ENCODE peak calls at places on chromosomes 1 and 21, in ten cellular contexts. S, Y, J, U, P, B, I, W, Z and G are unnamed samples.

GRCh38 chr1:161013591-161014513 is 7.1 kb downstream of the F11R start:
- DNase-seq in S (peak; percentile 88), Y (peak; percentile 99), J (peak; percentile 95), U (peak; percentile 88), P (peak; percentile 86), B (peak; percentile 78), I (peak; percentile 84), W (no peak), Z (peak; percentile 87), G (peak; percentile 75)

GRCh38 chr1:231808990-231809389 is 182.4 kb downstream of the DISC1 start:
- DNase-seq in S (no peak), Y (peak; percentile 42), J (peak; percentile 76), U (no peak), P (no peak), B (no peak), I (no peak), W (no peak), Z (peak; percentile 70), G (no peak)

GRCh38 chr1:217062566-217062965 is 339.3 kb upstream of the ESRRG start:
- DNase-seq in S (no peak), Y (no peak), J (no peak), U (no peak), P (no peak), B (no peak), I (no peak), W (no peak), Z (no peak), G (no peak)

GRCh38 chr1:228860911-228861829 is 125.9 kb downstream of the RHOU start:
- DNase-seq in S (no peak), Y (no peak), J (no peak), U (no peak), P (no peak), B (no peak), I (no peak), W (peak; percentile 28), Z (peak; percentile 79), G (no peak)

GRCh38 chr1:242033331-242033956 is 34.5 kb upstream of the MAP1LC3C start:
- DNase-seq in S (no peak), Y (no peak), J (no peak), U (no peak), P (no peak), B (no peak), I (no peak), W (no peak), Z (no peak), G (no peak)

GRCh38 chr1:151255381-151255780 is 847 bp downstream of the PSMD4 start:
- DNase-seq in S (no peak), Y (no peak), J (no peak), U (peak; percentile 36), P (no peak), B (no peak), I (no peak), W (no peak), Z (no peak), G (no peak)

GRCh38 chr1:229024528-229025119 is 246.3 kb upstream of the RAB4A start:
- DNase-seq in S (peak; percentile 88), Y (peak; percentile 55), J (peak; percentile 80), U (no peak), P (peak; percentile 68), B (peak; percentile 33), I (no peak), W (peak; percentile 36), Z (peak; percentile 85), G (no peak)

GRCh38 chr1:23651069-23651808 is 40.4 kb upstream of the RPL11 start:
- DNase-seq in S (peak; percentile 67), Y (peak; percentile 41), J (peak; percentile 94), U (no peak), P (no peak), B (peak; percentile 77), I (peak; percentile 69), W (no peak), Z (no peak), G (peak; percentile 84)

GRCh38 chr1:3029991-3030662 is 8.9 kb downstream of the ACTRT2 start:
- DNase-seq in S (no peak), Y (no peak), J (no peak), U (no peak), P (no peak), B (no peak), I (no peak), W (peak; percentile 77), Z (no peak), G (peak; percentile 57)

GRCh38 chr21:45378258-45378966 is 26.6 kb upstream of the COL18A1 start:
- DNase-seq in S (peak; percentile 32), Y (peak; percentile 13), J (no peak), U (no peak), P (peak; percentile 17), B (peak; percentile 12), I (peak; percentile 46), W (peak; percentile 33), Z (peak; percentile 37), G (no peak)

GRCh38 chr1:19786988-19787423 is 12.7 kb downstream of the TMCO4 start:
- DNase-seq in S (no peak), Y (no peak), J (no peak), U (no peak), P (no peak), B (no peak), I (no peak), W (peak; percentile 32), Z (no peak), G (no peak)

GRCh38 chr21:25897383-25897782 is 162.6 kb downstream of the GABPA start:
- DNase-seq in S (no peak), Y (no peak), J (no peak), U (no peak), P (no peak), B (no peak), I (no peak), W (no peak), Z (no peak), G (no peak)
- H3K36me3 ChIP-seq in S (no peaks in the 10 kb centered on the region), Y (peaks cover 7% of the 10 kb centered on the region), J (peaks cover 13% of the 10 kb centered on the region), U (no peaks in the 10 kb centered on the region), P (no peaks in the 10 kb centered on the region), B (peaks cover 28% of the 10 kb centered on the region), I (peaks cover 25% of the 10 kb centered on the region), W (no peaks in the 10 kb centered on the region), Z (peaks cover 3% of the 10 kb centered on the region), G (no peaks in the 10 kb centered on the region)

GRCh38 chr1:112694363-112694929 is 12.5 kb downstream of the RHOC start:
- DNase-seq in S (no peak), Y (no peak), J (no peak), U (no peak), P (peak; percentile 14), B (no peak), I (no peak), W (peak; percentile 50), Z (no peak), G (no peak)

GRCh38 chr1:112698366-112699310 is 8.3 kb downstream of the RHOC start:
- DNase-seq in S (no peak), Y (peak; percentile 23), J (no peak), U (no peak), P (peak; percentile 53), B (no peak), I (peak; percentile 75), W (no peak), Z (no peak), G (peak; percentile 63)

GRCh38 chr1:112697781-112698201 is 9.1 kb downstream of the RHOC start:
- DNase-seq in S (no peak), Y (no peak), J (no peak), U (no peak), P (no peak), B (no peak), I (no peak), W (no peak), Z (no peak), G (no peak)

GRCh38 chr1:112695276-112695675 is 11.7 kb downstream of the RHOC start:
- DNase-seq in S (no peak), Y (no peak), J (no peak), U (no peak), P (peak; percentile 11), B (no peak), I (no peak), W (no peak), Z (no peak), G (no peak)

GRCh38 chr1:112696578-112697320 is 10.2 kb downstream of the RHOC start:
- DNase-seq in S (no peak), Y (no peak), J (no peak), U (no peak), P (no peak), B (no peak), I (no peak), W (no peak), Z (no peak), G (no peak)
- H3K27ac ChIP-seq in S (no peak overlapping the region), Y (no peak overlapping the region), J (no peak overlapping the region), U (no peak overlapping the region), P (no peak overlapping the region), B (no peak overlapping the region), I (no peak overlapping the region), W (no peak overlapping the region), Z (no peak overlapping the region), G (no peak overlapping the region)

DNA sequence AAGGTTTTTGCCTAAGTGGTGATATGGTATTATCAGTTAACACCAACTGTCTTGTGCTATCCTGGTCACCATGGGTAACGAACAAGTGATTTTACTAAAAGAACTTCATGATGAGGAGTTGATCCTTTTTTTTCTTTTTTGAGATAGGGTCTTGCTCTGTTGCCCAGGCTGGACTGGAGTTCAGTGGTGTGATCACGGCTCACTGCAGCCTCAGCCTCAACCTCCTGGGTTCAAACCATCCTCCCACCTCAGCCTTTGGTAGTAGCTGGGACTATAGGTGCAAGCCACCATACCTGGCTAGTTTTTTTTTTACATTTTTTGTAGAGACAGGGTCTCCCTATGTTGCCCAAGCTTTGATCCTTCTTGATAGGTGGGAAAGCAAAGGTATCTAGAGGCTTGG is 5.1 kb downstream of the METTL13 start:
- DNase-seq in S (no peak), Y (no peak), J (no peak), U (no peak), P (no peak), B (no peak), I (no peak), W (no peak), Z (no peak), G (no peak)
- H3K36me3 ChIP-seq in S (peaks cover 13% of the 10 kb centered on the region), Y (peaks cover 28% of the 10 kb centered on the region), J (peaks cover 72% of the 10 kb centered on the region), U (peaks cover 80% of the 10 kb centered on the region), P (no peaks in the 10 kb centered on the region), B (peaks cover 75% of the 10 kb centered on the region), I (peaks cover 78% of the 10 kb centered on the region), W (peaks cover 62% of the 10 kb centered on the region), Z (peaks cover 32% of the 10 kb centered on the region), G (no peaks in the 10 kb centered on the region)

GRCh38 chr1:205451202-205451601 is 4.6 kb downstream of the BLACAT1 start:
- DNase-seq in S (no peak), Y (no peak), J (no peak), U (no peak), P (no peak), B (no peak), I (no peak), W (no peak), Z (no peak), G (no peak)

GRCh38 chr1:205453466-205453865 is 2.4 kb downstream of the BLACAT1 start:
- DNase-seq in S (no peak), Y (no peak), J (no peak), U (no peak), P (no peak), B (no peak), I (no peak), W (no peak), Z (no peak), G (no peak)

GRCh38 chr1:205451759-205452164 is 4.1 kb downstream of the BLACAT1 start:
- DNase-seq in S (no peak), Y (no peak), J (no peak), U (no peak), P (no peak), B (no peak), I (no peak), W (no peak), Z (no peak), G (no peak)

GRCh38 chr1:205452906-205453305 is 2.9 kb downstream of the BLACAT1 start:
- DNase-seq in S (no peak), Y (no peak), J (no peak), U (no peak), P (no peak), B (no peak), I (no peak), W (no peak), Z (no peak), G (no peak)

GRCh38 chr1:205452364-205452763 is 3.5 kb downstream of the BLACAT1 start:
- DNase-seq in S (no peak), Y (no peak), J (no peak), U (no peak), P (no peak), B (no peak), I (no peak), W (no peak), Z (no peak), G (no peak)
- H3K27ac ChIP-seq in S (no peak overlapping the region), Y (no peak overlapping the region), J (no peak overlapping the region), U (no peak overlapping the region), P (no peak overlapping the region), B (no peak overlapping the region), I (no peak overlapping the region), W (no peak overlapping the region), Z (no peak overlapping the region), G (no peak overlapping the region)